ENCODE peak calls at places on chromosomes 2 and 18, in four cellular contexts. O, Z, K and V are unnamed samples.

GRCh38 chr2:199136681-199137080 is 321.1 kb downstream of the SATB2 start:
- DNase-seq in O (no peak), Z (peak; percentile 52), K (no peak), V (no peak)

GRCh38 chr2:122519366-122519765 is 763.9 kb downstream of the TSN start:
- DNase-seq in O (no peak), Z (no peak), K (no peak), V (no peak)

GRCh38 chr2:101795033-101795432 is 97.5 kb downstream of the MAP4K4 start:
- DNase-seq in O (no peak), Z (no peak), K (no peak), V (no peak)

GRCh38 chr2:226135861-226136548 is 663.6 kb downstream of the IRS1 start:
- DNase-seq in O (no peak), Z (no peak), K (no peak), V (no peak)

GRCh38 chr18:58443671-58444070 is 185.2 kb downstream of the ALPK2 start:
- DNase-seq in O (no peak), Z (no peak), K (no peak), V (no peak)

GRCh38 chr18:57921708-57922107 is 118.6 kb upstream of the ATP8B1 start:
- DNase-seq in O (no peak), Z (peak; percentile 85), K (no peak), V (no peak)

GRCh38 chr2:231189571-231190495 is 8.6 kb upstream of the ARMC9 start:
- DNase-seq in O (no peak), Z (no peak), K (no peak), V (no peak)

GRCh38 chr2:133658020-133658903 is 90.0 kb upstream of the NCKAP5 start:
- DNase-seq in O (no peak), Z (peak; percentile 23), K (no peak), V (no peak)

GRCh38 chr2:32063310-32064020 is at the start of gene SPAST:
- DNase-seq in O (peak; percentile 96), Z (peak; percentile 89), K (peak; percentile 90), V (peak; percentile 92)

GRCh38 chr2:192585418-192585817 is 390.7 kb upstream of the TMEFF2 start:
- DNase-seq in O (no peak), Z (peak; percentile 5), K (no peak), V (no peak)

GRCh38 chr2:10495311-10495987 is 47.3 kb upstream of the ODC1 start:
- DNase-seq in O (no peak), Z (peak; percentile 9), K (no peak), V (no peak)

GRCh38 chr2:114119846-114120348 is 230.0 kb downstream of the ACTR3 start:
- DNase-seq in O (no peak), Z (no peak), K (no peak), V (no peak)

GRCh38 chr2:160324161-160324768 is 124.2 kb upstream of the ITGB6 start:
- DNase-seq in O (peak; percentile 55), Z (peak; percentile 53), K (peak; percentile 33), V (no peak)

GRCh38 chr2:218802595-218802994 is 20.6 kb downstream of the CYP27A1 start:
- DNase-seq in O (no peak), Z (no peak), K (no peak), V (no peak)

GRCh38 chr2:72803151-72803550 is 22.7 kb downstream of the EXOC6B start:
- DNase-seq in O (no peak), Z (no peak), K (no peak), V (no peak)